ENCODE peak calls at places on chromosome 14, in eight cellular contexts. H, J, M, L, I, U, K and A are unnamed samples.

GRCh38 chr14:66163023-66163422 is 323.1 kb upstream of the CCDC196 start:
- DNase-seq in H (no peak), J (no peak), L (no peak), M (no peak), I (no peak), U (no peak), K (no peak), A (no peak)

GRCh38 chr14:32205984-32206383 is 2.9 kb upstream of the RNU6-8 start:
- DNase-seq in I (no peak), M (no peak), K (no peak), H (no peak), U (no peak), L (no peak), J (no peak), A (no peak)

GRCh38 chr14:105577339-105577861 is 51.0 kb downstream of the TMEM121 start:
- DNase-seq in L (no peak), I (no peak), J (no peak), H (no peak), K (no peak), M (no peak), U (no peak), A (no peak)

GRCh38 chr14:85280074-85280473 is 249.9 kb upstream of the FLRT2 start:
- DNase-seq in J (no peak), K (no peak), L (no peak), I (no peak), U (peak), H (no peak), M (no peak), A (peak)

GRCh38 chr14:56294125-56294524 is 175.9 kb downstream of the PELI2 start:
- DNase-seq in K (no peak), L (no peak), H (no peak), I (no peak), M (no peak), J (no peak), U (no peak), A (no peak)

GRCh38 chr14:54330876-54331275 is 65.9 kb upstream of the CDKN3 start:
- DNase-seq in U (no peak), M (no peak), H (no peak), K (no peak), J (no peak), L (no peak), I (no peak), A (no peak)

GRCh38 chr14:45838597-45838996 is 585.6 kb upstream of the MIS18BP1 start:
- DNase-seq in L (no peak), K (no peak), J (no peak), H (no peak), U (no peak), M (no peak), I (no peak), A (no peak)

GRCh38 chr14:21097616-21098133 is 780 bp downstream of the ZNF219 start:
- DNase-seq in H (no peak), I (no peak), M (no peak), L (no peak), J (peak), U (no peak), K (peak), A (no peak)

GRCh38 chr14:74978416-74978947 is 23.1 kb upstream of the PGF start:
- DNase-seq in H (no peak), L (no peak), J (no peak), K (peak), U (no peak), I (no peak), M (no peak), A (no peak)

GRCh38 chr14:67749341-67750110 is 47.8 kb downstream of the RDH12 start:
- DNase-seq in U (no peak), I (no peak), K (no peak), J (no peak), M (peak), L (no peak), H (no peak), A (no peak)